ENCODE peak calls at places on chromosomes 6 and 20, in five cellular contexts. T is lower leg skin, M is transverse colon, I is tibial nerve, W is fibroblast of lung. Z is an unnamed sample.

GRCh38 chr20:48064929-48065328 is 279.6 kb upstream of the SULF2 start:
- DNase-seq in W (peak; percentile 78), I (no peak), T (no peak), M (no peak), Z (no peak)

GRCh38 chr20:21767739-21768223 is 62.3 kb downstream of the PAX1 start:
- DNase-seq in W (no peak), M (no peak), T (no peak), I (no peak), Z (peak; percentile 3)

GRCh38 chr20:4605166-4605565 is 116.5 kb upstream of the PRND start:
- DNase-seq in I (no peak), W (peak; percentile 43), T (no peak), M (no peak), Z (no peak)

GRCh38 chr20:44736170-44737021 is 9.3 kb upstream of the KCNK15 start:
- DNase-seq in M (peak; percentile 44), T (peak; percentile 63), I (peak; percentile 68), W (peak; percentile 76), Z (peak; percentile 50)

GRCh38 chr6:120411394-120411793 is 922.9 kb downstream of the TBC1D32 start:
- DNase-seq in W (no peak), T (no peak), I (no peak), M (no peak), Z (no peak)

GRCh38 chr6:70863343-70863742 is 93.5 kb downstream of the B3GAT2 start:
- DNase-seq in W (no peak), I (no peak), T (no peak), M (no peak), Z (no peak)

GRCh38 chr6:149480502-149481280 is 4.1 kb downstream of the ZC3H12D start:
- DNase-seq in M (no peak), T (no peak), I (no peak), W (no peak), Z (peak; percentile 36)

GRCh38 chr6:136534268-136534667 is 16.0 kb downstream of the MAP7 start:
- DNase-seq in M (no peak), T (no peak), W (no peak), I (no peak), Z (no peak)

GRCh38 chr6:166204852-166205650 is 37.4 kb upstream of the TBXT start:
- DNase-seq in W (no peak), M (no peak), T (no peak), I (no peak), Z (no peak)

GRCh38 chr6:164882236-164882635 is 427.2 kb downstream of the C6orf118 start:
- DNase-seq in T (no peak), M (no peak), W (no peak), I (no peak), Z (no peak)

GRCh38 chr6:47669684-47670515 is 28.5 kb upstream of the ADGRF4 start:
- DNase-seq in I (no peak), W (peak; percentile 64), T (no peak), M (no peak), Z (no peak)

GRCh38 chr6:130373992-130374391 is 8.2 kb downstream of the TMEM200A start:
- DNase-seq in W (no peak), T (no peak), M (no peak), I (no peak), Z (no peak)

GRCh38 chr6:34288581-34288980 is 39.8 kb upstream of the SMIM29 start:
- DNase-seq in M (no peak), W (no peak), T (no peak), I (no peak), Z (peak; percentile 48)

GRCh38 chr6:152428126-152428525 is 209.0 kb downstream of the SYNE1 start:
- DNase-seq in M (no peak), T (no peak), W (peak; percentile 54), I (no peak), Z (no peak)

GRCh38 chr20:46652699-46653098 is 1.4 kb upstream of the SLC13A3 start:
- DNase-seq in M (no peak), I (no peak), W (peak; percentile 11), T (no peak), Z (no peak)

GRCh38 chr6:100948381-100949133 is 67.4 kb upstream of the ASCC3 start:
- DNase-seq in W (no peak), T (no peak), I (no peak), M (no peak), Z (no peak)

GRCh38 chr6:160239929-160240690 is 18.5 kb downstream of the SLC22A2 start:
- DNase-seq in I (no peak), W (peak; percentile 64), T (no peak), M (no peak), Z (no peak)

GRCh38 chr6:41591859-41592502 is 45.8 kb downstream of the FOXP4 start:
- DNase-seq in M (peak; percentile 77), I (peak; percentile 90), T (peak; percentile 77), W (peak; percentile 32), Z (peak; percentile 85)

GRCh38 chr6:112626468-112627082 is 279.4 kb downstream of the RFPL4B start:
- DNase-seq in T (no peak), M (no peak), W (peak; percentile 75), I (no peak), Z (no peak)

GRCh38 chr6:170289108-170289931 is 1.6 kb downstream of the DLL1 start:
- DNase-seq in M (no peak), I (no peak), W (no peak), T (no peak), Z (peak; percentile 44)

GRCh38 chr6:33936911-33937310 is 133.1 kb upstream of the MLN start:
- DNase-seq in I (no peak), W (no peak), T (no peak), M (no peak), Z (no peak)

GRCh38 chr20:45300961-45301360 is 5.7 kb upstream of the RBPJL start:
- DNase-seq in I (no peak), W (peak; percentile 14), T (no peak), M (no peak), Z (peak; percentile 78)

GRCh38 chr6:23175391-23175790 is 606.0 kb downstream of the HDGFL1 start:
- DNase-seq in M (no peak), W (peak; percentile 57), T (no peak), I (no peak), Z (no peak)

GRCh38 chr6:32963870-32964269 is 4.5 kb upstream of the BRD2 start:
- DNase-seq in T (no peak), I (no peak), W (no peak), M (no peak), Z (no peak)

GRCh38 chr6:83113258-83113657 is 45.8 kb downstream of the DOP1A start:
- DNase-seq in W (peak; percentile 68), T (no peak), M (no peak), I (no peak), Z (no peak)

GRCh38 chr20:5471368-5471767 is 154.6 kb upstream of the PROKR2 start:
- DNase-seq in M (no peak), T (no peak), I (no peak), W (no peak), Z (no peak)

GRCh38 chr6:66556936-66557335 is 849.9 kb upstream of the EYS start:
- DNase-seq in M (no peak), W (no peak), T (no peak), I (no peak), Z (no peak)

GRCh38 chr6:66555082-66555481 is 848.1 kb upstream of the EYS start:
- DNase-seq in I (no peak), T (no peak), M (no peak), W (no peak), Z (no peak)

GRCh38 chr6:66561479-66561878 is 854.5 kb upstream of the EYS start:
- DNase-seq in W (no peak), I (no peak), M (no peak), T (no peak), Z (no peak)

DNA sequence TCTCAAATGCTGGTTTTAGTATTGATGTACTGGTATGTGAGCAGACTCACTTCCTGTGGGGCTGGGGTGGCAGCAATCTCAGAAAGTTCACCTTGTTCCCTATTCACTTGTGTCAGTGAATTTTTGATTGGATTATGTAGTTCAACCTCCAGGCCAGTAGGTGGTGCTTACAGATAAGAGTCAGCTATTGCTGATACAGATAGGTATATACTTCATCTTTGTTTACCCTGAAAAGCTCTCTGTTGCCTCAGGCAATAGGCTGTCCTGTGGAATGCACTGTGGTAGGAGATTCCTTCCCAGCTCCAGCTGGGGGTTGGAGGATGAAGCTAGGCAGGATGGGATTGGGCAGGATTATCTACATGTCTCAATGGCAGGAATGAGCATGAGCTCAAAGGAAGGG is 851.2 kb upstream of the EYS start:
- DNase-seq in W (no peak), T (no peak), M (no peak), I (no peak), Z (no peak)
- TF ChIP-seq CTCF in W (no peak), T (no peak), M (no peak), I (no peak), Z (peak; percentile 26)

GRCh38 chr6:42984001-42984923 is at the start of gene PPP2R5D:
- DNase-seq in I (peak; percentile 98), M (peak; percentile 98), T (peak; percentile 99), W (peak; percentile 98), Z (peak; percentile 99)
- TF ChIP-seq CTCF in I (peak; percentile 57), M (no peak), T (no peak), W (no peak), Z (no peak)

GRCh38 chr6:108360919-108361311 is 66.1 kb downstream of the AFG1L start:
- DNase-seq in M (no peak), I (no peak), T (no peak), W (no peak), Z (no peak)

GRCh38 chr6:108362455-108362854 is 67.6 kb downstream of the AFG1L start:
- DNase-seq in T (no peak), I (no peak), W (no peak), M (no peak), Z (no peak)

GRCh38 chr6:108363113-108363512 is 68.3 kb downstream of the AFG1L start:
- DNase-seq in M (no peak), W (no peak), T (no peak), I (no peak), Z (no peak)

GRCh38 chr6:108361312-108361932 is 66.6 kb downstream of the AFG1L start:
- DNase-seq in M (no peak), I (no peak), W (no peak), T (no peak), Z (no peak)

DNA sequence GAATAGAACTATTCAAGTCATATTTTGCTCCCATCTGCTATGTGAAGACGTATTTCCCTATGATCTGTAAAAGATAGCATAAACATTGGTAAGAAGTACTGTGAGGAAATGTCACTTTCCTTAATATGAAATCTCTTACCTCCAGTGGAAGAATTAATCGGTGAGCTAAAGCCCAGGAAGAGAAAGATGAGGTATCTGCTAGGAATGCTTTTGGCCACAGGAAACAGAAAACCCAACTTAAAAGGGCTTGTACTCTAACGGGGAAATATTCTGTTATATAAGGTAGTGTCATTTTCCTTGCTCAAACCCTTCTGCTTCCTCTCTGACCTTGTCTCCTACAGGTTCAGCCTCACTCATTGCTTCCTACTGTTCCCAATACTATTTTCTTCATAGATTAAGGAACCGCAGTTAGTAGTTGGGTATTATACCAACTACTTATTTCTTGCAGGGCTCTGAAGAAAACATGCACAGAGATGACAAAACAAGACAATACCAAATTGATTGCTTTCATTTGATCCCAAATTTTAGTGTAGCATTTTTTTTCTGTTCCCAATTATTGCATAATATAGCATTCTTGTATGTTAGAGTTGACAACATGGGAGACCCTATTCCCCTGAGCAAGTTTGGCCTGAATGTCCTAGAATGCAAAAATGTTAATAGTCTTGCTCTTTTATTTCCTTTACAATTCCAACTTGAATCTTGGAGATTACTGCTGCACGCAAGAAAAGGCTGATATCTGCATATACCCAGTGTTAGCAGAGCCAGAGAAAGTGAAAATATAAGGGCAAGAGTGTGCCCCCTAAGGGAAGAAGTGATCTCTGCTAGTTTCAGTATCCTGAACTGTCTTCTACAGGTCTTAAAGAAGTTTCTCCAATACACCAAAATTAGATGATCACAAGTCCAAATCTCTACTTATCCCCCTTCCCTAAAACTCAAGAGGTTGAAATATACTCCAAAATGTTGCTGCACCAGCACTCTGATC is 65.3 kb downstream of the AFG1L start:
- DNase-seq in T (no peak), I (no peak), W (peak; percentile 65), M (no peak), Z (no peak)
- TF ChIP-seq CTCF in T (no peak), I (no peak), W (no peak), M (peak; percentile 20), Z (no peak)

GRCh38 chr20:9597547-9597946 is 83.2 kb downstream of the LAMP5 start:
- DNase-seq in I (no peak), W (no peak), T (no peak), M (no peak), Z (no peak)
- TF ChIP-seq CTCF in I (no peak), W (no peak), T (no peak), M (no peak), Z (no peak)

Z was measured in activated CD8-positive, alpha-beta T cell treated with anti-CD3 and anti-CD28 coated beads for 36 hours.